ENCODE peak calls at places on chromosomes 12 and 14, in six cellular contexts. A, N, F, I, P and D are unnamed samples.

GRCh38 chr12:8968761-8969160 is 19.3 kb upstream of the M6PR start:
- DNase-seq in A (no peak), N (no peak), F (no peak), I (no peak), P (no peak), D (no peak)

GRCh38 chr12:69332815-69333358 is 15.3 kb upstream of the LYZ start:
- DNase-seq in A (no peak), N (no peak), F (no peak), I (no peak), P (no peak), D (no peak)

GRCh38 chr12:51601241-51601640 is 10.2 kb downstream of the SCN8A start:
- DNase-seq in A (no peak), N (no peak), F (no peak), I (no peak), P (no peak), D (no peak)

GRCh38 chr12:72468505-72468904 is 196.3 kb downstream of the TRHDE start:
- DNase-seq in A (no peak), N (no peak), F (no peak), I (no peak), P (no peak), D (no peak)

GRCh38 chr12:103626498-103626897 is 39.4 kb downstream of the STAB2 start:
- DNase-seq in A (no peak), N (peak; percentile 67), F (no peak), I (no peak), P (peak; percentile 48), D (no peak)

GRCh38 chr14:30277268-30277667 is 281.7 kb upstream of the G2E3 start:
- DNase-seq in A (no peak), N (no peak), F (no peak), I (no peak), P (no peak), D (no peak)

GRCh38 chr12:68529466-68529865 is 81.2 kb upstream of the RAP1B start:
- DNase-seq in A (no peak), N (no peak), F (no peak), I (no peak), P (no peak), D (no peak)

GRCh38 chr14:35594616-35595015 is 60.7 kb downstream of the INSM2 start:
- DNase-seq in A (no peak), N (no peak), F (no peak), I (no peak), P (no peak), D (no peak)

GRCh38 chr12:132354211-132354981 is 25.0 kb upstream of the GALNT9 start:
- DNase-seq in A (no peak), N (no peak), F (no peak), I (no peak), P (peak; percentile 20), D (no peak)

GRCh38 chr12:3049176-3049575 is 28.0 kb upstream of the TSPAN9 start:
- DNase-seq in A (no peak), N (no peak), F (no peak), I (no peak), P (no peak), D (no peak)